ENCODE peak calls at places on chromosomes 6 and 20, in five cellular contexts. P is IMR-90, U is GM12878, G is HepG2, J is K562. B is an unnamed sample.
A peak's percentile ranks its signal among the peaks of the same experiment; 100 is the strongest.

GRCh38 chr6:36318690-36319435 is 17.8 kb downstream of the BNIP5 start:
- DNase-seq in U (no peak), J (no peak), P (no peak), G (peak; percentile 33), B (no peak)

GRCh38 chr6:34059136-34059731 is 86.7 kb downstream of the GRM4 start:
- DNase-seq in G (no peak), U (no peak), P (no peak), J (no peak), B (no peak)

GRCh38 chr6:27492776-27493175 is 19.9 kb upstream of the ZNF184 start:
- DNase-seq in G (no peak), P (no peak), J (no peak), U (no peak), B (no peak)

GRCh38 chr6:76592561-76592960 is 520.1 kb upstream of the IMPG1 start:
- DNase-seq in P (no peak), U (no peak), G (no peak), J (no peak), B (no peak)

GRCh38 chr6:17768881-17769280 is 62.2 kb upstream of the NUP153 start:
- DNase-seq in P (no peak), U (no peak), J (no peak), G (no peak), B (no peak)

GRCh38 chr6:153602387-153602786 is 436.7 kb upstream of the OPRM1 start:
- DNase-seq in U (no peak), P (no peak), G (no peak), J (no peak), B (no peak)

GRCh38 chr6:151060742-151061100 is 179.0 kb upstream of the AKAP12 start:
- DNase-seq in P (no peak), U (no peak), G (no peak), J (no peak), B (no peak)

GRCh38 chr6:134920422-134920821 is 29.5 kb downstream of the ALDH8A1 start:
- DNase-seq in G (no peak), U (no peak), J (no peak), P (no peak), B (no peak)

GRCh38 chr6:18386302-18386976 is 711 bp upstream of the RNF144B start:
- DNase-seq in U (no peak), G (peak; percentile 90), P (peak; percentile 38), J (no peak), B (no peak)

GRCh38 chr6:44486002-44486421 is 98.5 kb downstream of the CDC5L start:
- DNase-seq in U (no peak), J (no peak), G (no peak), P (no peak), B (no peak)

GRCh38 chr20:46023999-46024398 is 5.0 kb upstream of the SLC12A5 start:
- DNase-seq in P (no peak), J (no peak), U (no peak), G (no peak), B (no peak)

GRCh38 chr6:36154286-36154685 is 24.0 kb downstream of the MAPK13 start:
- DNase-seq in U (no peak), G (no peak), J (no peak), P (no peak), B (no peak)

DNA sequence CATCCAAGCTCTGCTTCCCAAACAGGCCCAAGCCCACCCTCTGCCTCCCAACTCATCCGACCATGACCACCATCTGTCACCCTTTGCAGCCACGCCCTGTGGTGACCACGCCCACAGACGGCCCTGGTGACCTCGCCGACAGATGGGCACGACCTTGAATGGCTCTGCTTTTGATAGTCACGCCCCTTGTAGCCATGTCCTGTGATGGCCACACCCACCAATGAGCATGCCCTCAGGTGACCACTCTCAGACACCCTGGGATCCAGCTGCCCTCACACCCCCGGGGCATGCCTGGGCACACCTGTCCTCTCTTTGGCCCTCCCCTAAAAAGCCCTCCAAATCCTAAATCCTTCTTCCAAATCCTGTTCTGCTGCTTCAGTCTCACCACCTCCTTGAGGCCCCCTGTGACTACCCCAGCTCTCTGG is 51.0 kb downstream of the SSR1 start:
- DNase-seq in J (peak; percentile 64), G (no peak), U (no peak), P (no peak), B (no peak)
- TF ChIP-seq MXI1 in J (no peak), G (no peak), U (no peak), P (no peak), B (no peak)

DNA sequence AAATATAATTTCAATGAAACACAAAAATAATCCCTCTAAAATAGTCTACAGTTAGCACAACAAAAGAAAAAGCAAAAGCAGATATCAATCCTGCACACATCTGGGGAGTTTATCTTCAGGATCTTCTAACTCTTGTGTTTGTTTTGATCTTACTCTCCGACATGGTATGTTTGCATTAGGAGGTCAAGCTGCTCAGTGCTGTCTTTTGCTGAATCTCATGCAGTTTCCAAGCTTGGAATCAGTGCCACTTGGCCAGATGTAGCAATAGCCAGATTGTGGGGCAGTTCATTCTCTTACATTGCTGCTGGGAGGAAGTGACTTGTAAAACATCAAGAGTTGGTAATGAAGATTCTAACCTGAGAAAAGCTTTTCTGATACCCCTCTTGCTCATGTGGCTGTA is 29.5 kb downstream of the RIOK1 start:
- DNase-seq in U (no peak), J (no peak), P (peak; percentile 57), G (peak; percentile 69), B (no peak)
- TF ChIP-seq MXI1 in U (no peak), J (no peak), P (no peak), G (no peak), B (no peak)

DNA sequence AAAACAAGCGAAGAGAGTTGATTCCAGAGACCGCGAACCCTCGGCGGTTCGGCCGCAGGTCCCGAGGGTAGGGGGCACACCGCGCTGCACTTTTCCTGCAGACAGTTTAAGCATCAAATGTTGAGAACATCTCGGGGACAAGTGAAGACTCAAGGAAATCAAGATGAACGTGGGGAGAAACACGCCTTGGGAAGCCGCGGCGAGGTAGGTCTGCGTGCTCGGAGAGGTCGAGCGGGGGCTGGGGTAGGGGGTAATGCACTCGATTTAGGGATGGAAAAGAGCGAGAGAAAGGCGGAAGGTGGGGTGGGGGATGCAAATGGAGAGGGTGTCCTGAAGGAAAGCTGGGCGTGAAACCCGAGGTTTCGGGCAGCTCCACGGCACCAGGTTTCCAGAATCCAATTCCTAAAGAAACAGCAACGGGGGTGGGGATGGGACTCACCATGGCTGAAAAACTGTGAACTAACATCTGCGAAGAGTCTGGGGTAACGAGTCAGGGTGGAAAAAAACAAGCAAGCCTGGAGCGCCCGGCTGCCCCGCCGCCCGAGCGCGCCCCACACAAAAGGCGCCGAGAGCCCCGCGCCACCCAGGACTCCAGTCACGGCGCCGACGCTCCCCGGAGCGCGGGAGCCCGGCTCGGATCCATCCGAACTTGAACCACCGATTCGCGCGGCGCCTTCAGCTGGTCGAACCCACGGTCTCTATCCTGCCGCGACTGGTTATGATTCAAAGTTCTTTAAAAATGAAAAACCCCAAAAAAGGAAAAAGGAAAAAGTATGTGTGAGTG is 3.6 kb downstream of the TFAP2A start:
- DNase-seq in J (no peak), G (no peak), U (no peak), P (no peak), B (no peak)
- TF ChIP-seq MXI1 in J (no peak), G (no peak), U (no peak), P (no peak), B (no peak)

GRCh38 chr20:11205769-11206362 is 532.1 kb upstream of the JAG1 start:
- DNase-seq in G (no peak), U (no peak), P (no peak), J (no peak), B (no peak)
- TF ChIP-seq MXI1 in G (no peak), U (no peak), P (no peak), J (no peak), B (no peak)

GRCh38 chr20:51696304-51697118 is 71.7 kb downstream of the ATP9A start:
- DNase-seq in P (no peak), U (no peak), G (no peak), J (no peak), B (peak; percentile 65)

GRCh38 chr20:51703446-51704287 is 64.5 kb downstream of the ATP9A start:
- DNase-seq in J (no peak), P (no peak), G (peak; percentile 99), U (no peak), B (peak; percentile 51)

GRCh38 chr20:51698252-51698651 is 69.9 kb downstream of the ATP9A start:
- DNase-seq in J (no peak), P (no peak), G (no peak), U (no peak), B (no peak)

GRCh38 chr20:51697119-51697826 is 70.9 kb downstream of the ATP9A start:
- DNase-seq in J (no peak), U (no peak), P (peak; percentile 31), G (no peak), B (no peak)

DNA sequence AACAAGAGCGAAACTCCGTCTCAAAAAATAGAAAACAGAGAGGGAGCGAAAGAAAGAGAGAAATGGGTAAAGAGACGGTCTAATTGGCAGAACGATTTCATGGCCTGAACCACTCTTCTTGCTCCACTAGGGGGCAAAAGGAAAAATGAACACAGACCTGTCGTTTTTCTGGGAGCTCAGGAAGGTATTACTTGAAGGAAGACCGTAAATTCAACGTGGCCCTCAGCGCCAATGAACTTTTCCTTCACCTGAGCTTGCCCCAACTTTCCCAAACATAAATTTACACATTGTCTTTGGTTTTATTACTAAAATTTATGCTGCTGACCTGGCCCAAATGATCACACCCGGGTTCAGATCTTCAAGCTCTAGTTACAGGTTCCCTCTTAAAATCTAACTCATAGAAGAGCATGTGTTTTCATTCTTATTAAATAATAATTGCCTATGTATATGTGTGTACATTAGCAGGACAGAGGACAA is 67.3 kb downstream of the ATP9A start:
- DNase-seq in U (no peak), J (peak; percentile 43), P (peak; percentile 45), G (peak; percentile 75), B (peak; percentile 59)
- TF ChIP-seq MXI1 in U (no peak), J (no peak), P (no peak), G (no peak), B (no peak)

GRCh38 chr6:100203391-100203790 is 209.4 kb upstream of the MCHR2 start:
- DNase-seq in G (no peak), J (no peak), U (no peak), P (peak; percentile 97), B (no peak)
- TF ChIP-seq MXI1 in G (no peak), J (no peak), U (no peak), P (no peak), B (no peak)

GRCh38 chr6:122832515-122833228 is 43.6 kb downstream of the SMPDL3A start:
- DNase-seq in P (no peak), J (no peak), G (no peak), U (no peak), B (no peak)

GRCh38 chr6:122839906-122840305 is 50.8 kb downstream of the SMPDL3A start:
- DNase-seq in J (no peak), U (no peak), P (no peak), G (no peak), B (no peak)

GRCh38 chr6:122833229-122833556 is 44.1 kb downstream of the SMPDL3A start:
- DNase-seq in U (no peak), P (no peak), G (no peak), J (no peak), B (no peak)

GRCh38 chr6:122839477-122839876 is 50.4 kb downstream of the SMPDL3A start:
- DNase-seq in J (peak; percentile 72), U (no peak), G (peak; percentile 64), P (peak; percentile 50), B (peak; percentile 62)

GRCh38 chr6:122838060-122838780 is 49.2 kb downstream of the SMPDL3A start:
- DNase-seq in P (peak; percentile 33), U (no peak), J (no peak), G (peak; percentile 18), B (peak; percentile 14)
- TF ChIP-seq MXI1 in P (no peak), U (no peak), J (no peak), G (no peak), B (no peak)

GRCh38 chr6:32965901-32966300 is 2.5 kb upstream of the BRD2 start:
- DNase-seq in P (peak; percentile 28), G (no peak), J (no peak), U (no peak), B (no peak)
- TF ChIP-seq MXI1 in P (no peak), G (no peak), J (no peak), U (no peak), B (no peak)